ENCODE peak calls at places on chromosomes 13 and 19, in seven cellular contexts. R is neuronal stem cell, O is H9, M is mesendoderm, N is H1, D is mesenchymal stem cell, I is trophoblast cell. Z is an unnamed sample. For H3K27me3, the result is how much of the 10 kb centered on the place peaks cover.

GRCh38 chr19:30023330-30023729 is 81.3 kb downstream of the URI1 start:
- DNase-seq in R (no peak), O (no peak), M (no peak), N (no peak), D (no peak), I (no peak), Z (no peak)

GRCh38 chr13:98202026-98202425 is 25.0 kb upstream of the RNF113B start:
- DNase-seq in R (no peak), O (no peak), M (no peak), N (no peak), D (no peak), I (no peak), Z (no peak)

GRCh38 chr13:98405107-98405571 is 171.8 kb downstream of the STK24 start:
- DNase-seq in R (peak), O (peak), M (peak), N (no peak), D (no peak), I (no peak), Z (no peak)

GRCh38 chr13:35909837-35910236 is 221.3 kb downstream of the DCLK1 start:
- DNase-seq in R (no peak), O (no peak), M (no peak), N (peak), D (no peak), I (no peak), Z (no peak)

GRCh38 chr19:2330632-2331284 is 2.3 kb downstream of the SPPL2B start:
- DNase-seq in R (no peak), O (no peak), M (no peak), N (peak), D (no peak), I (no peak), Z (no peak)

GRCh38 chr13:90414691-90415596 is 932.5 kb upstream of the MIR17HG start:
- DNase-seq in R (no peak), O (no peak), M (peak), N (no peak), D (peak), I (no peak), Z (peak)

GRCh38 chr13:55714120-55714519 is 1426.6 kb upstream of the PRR20A start:
- DNase-seq in R (no peak), O (no peak), M (no peak), N (no peak), D (no peak), I (no peak), Z (no peak)

GRCh38 chr19:16682539-16682938 is 21.6 kb downstream of the TMEM38A start:
- DNase-seq in R (no peak), O (no peak), M (no peak), N (no peak), D (no peak), I (no peak), Z (no peak)

GRCh38 chr19:17997969-17998826 is 9.8 kb upstream of the ARRDC2 start:
- DNase-seq in R (no peak), O (peak), M (peak), N (peak), D (peak), I (no peak), Z (peak)

GRCh38 chr19:34309368-34310138 is 55.2 kb downstream of the GARRE1 start:
- DNase-seq in R (no peak), O (no peak), M (no peak), N (no peak), D (no peak), I (no peak), Z (no peak)

GRCh38 chr13:95547531-95548167 is 4.9 kb upstream of the CLDN10 start:
- DNase-seq in R (no peak), O (no peak), M (peak), N (no peak), D (no peak), I (peak), Z (no peak)

GRCh38 chr13:95552539-95553270 is at the start of gene CLDN10:
- DNase-seq in R (peak), O (peak), M (peak), N (peak), D (no peak), I (peak), Z (no peak)

GRCh38 chr13:95553271-95553588 is 710 bp downstream of the CLDN10 start:
- DNase-seq in R (no peak), O (no peak), M (peak), N (no peak), D (no peak), I (no peak), Z (no peak)

GRCh38 chr13:95553614-95554385 is 1.3 kb downstream of the CLDN10 start:
- DNase-seq in R (no peak), O (peak), M (peak), N (peak), D (peak), I (peak), Z (no peak)

DNA sequence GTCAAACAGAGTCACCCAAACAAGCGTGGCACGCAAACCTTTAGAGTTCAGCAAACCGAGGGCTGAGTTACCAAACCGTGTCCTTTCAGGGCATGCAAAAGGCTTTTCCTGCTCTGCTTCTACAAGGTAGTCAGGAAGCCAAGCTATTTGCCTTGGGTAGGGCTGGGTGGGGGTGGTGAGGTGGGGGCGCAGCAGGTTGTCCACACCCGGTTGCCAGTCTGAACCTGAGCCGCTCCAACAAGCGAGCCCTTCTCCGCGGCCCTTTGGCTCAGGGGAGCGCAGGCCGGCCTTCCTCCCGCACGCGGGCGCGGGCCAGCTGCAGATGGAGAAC is 347 bp upstream of the CLDN10 start:
- DNase-seq in R (no peak), O (no peak), M (no peak), N (no peak), D (no peak), I (no peak), Z (no peak)
- H3K27me3 ChIP-seq in R (under half), O (under half), M (under half), N (under half), D (half or more), I (under half), Z (half or more)

GRCh38 chr19:55253842-55254624 is 4.8 kb downstream of the PPP6R1 start:
- DNase-seq in R (no peak), O (no peak), M (no peak), N (no peak), D (no peak), I (peak), Z (no peak)
- H2BK5ac ChIP-seq in R (peak), O (no peak), M (no peak), N (peak), D (no peak), I (no peak), Z (no peak)

GRCh38 chr13:41751277-41751676 is 209.6 kb downstream of the VWA8 start:
- DNase-seq in R (no peak), O (no peak), M (no peak), N (no peak), D (peak), I (peak), Z (peak)

GRCh38 chr13:41746259-41746658 is 214.7 kb downstream of the VWA8 start:
- DNase-seq in R (no peak), O (no peak), M (no peak), N (no peak), D (peak), I (no peak), Z (peak)

GRCh38 chr13:41756198-41756885 is 204.6 kb downstream of the VWA8 start:
- DNase-seq in R (no peak), O (no peak), M (no peak), N (no peak), D (no peak), I (no peak), Z (no peak)

DNA sequence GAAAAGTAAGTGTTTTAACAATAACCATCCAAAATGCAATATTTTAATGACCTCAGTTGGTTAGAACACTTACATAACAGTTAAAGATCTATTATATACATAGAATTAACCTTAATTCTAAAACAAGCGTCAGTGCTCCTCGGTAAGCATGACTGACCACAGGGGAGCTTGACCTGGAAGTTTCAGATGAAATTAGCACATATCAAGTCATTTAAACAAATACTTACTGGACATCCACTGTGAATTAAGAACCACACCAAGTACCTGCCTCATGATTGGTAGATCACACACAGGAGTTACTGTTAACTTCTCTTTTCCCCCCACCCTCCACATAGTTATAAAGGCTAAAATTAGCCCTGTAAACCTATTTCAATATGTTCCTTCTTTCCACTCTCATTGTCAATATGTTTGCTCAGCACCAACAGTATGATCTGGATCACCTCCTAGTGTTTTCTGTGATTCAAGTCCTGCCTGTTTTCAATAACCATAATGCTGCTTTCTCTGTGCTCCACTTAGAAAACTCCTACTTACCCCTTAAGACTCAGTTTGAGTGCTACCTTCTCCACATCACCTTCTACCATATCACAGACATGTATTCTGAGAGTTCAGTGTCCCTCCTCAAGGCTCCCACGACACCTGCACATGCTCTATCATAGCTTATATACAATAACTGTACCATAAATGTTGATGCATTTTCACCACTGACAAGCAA is 209.0 kb downstream of the VWA8 start:
- DNase-seq in R (no peak), O (no peak), M (no peak), N (no peak), D (no peak), I (no peak), Z (no peak)
- H3K27me3 ChIP-seq in R (under half), O (under half), M (under half), N (under half), D (under half), I (under half), Z (under half)

GRCh38 chr13:102608944-102609343 is 12.2 kb downstream of the TPP2 start:
- DNase-seq in R (no peak), O (no peak), M (no peak), N (no peak), D (no peak), I (no peak), Z (no peak)
- H2BK5ac ChIP-seq in R (no peak), O (no peak), M (no peak), N (no peak), D (no peak), I (no peak), Z (no peak)

DNA sequence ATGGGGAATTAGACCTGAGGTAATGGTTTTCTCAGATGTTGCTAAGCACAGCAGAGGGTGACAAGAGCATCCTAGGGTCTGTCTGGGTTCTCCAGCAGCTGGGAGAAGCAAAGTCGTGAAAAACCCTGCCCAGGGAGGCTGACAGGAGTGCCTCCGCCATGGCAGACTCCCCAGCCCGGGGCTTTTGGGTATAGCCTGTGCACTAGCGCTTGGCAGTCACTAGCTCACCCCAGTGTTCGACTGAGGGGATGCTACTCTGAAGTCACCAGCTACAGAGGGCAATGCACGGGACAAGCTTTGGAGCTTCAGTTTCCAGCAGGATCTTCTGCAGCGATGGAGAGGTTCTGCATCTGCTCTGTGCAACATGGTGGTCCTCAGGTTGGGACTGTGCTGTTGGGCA is 87.5 kb downstream of the ING1 start:
- DNase-seq in R (no peak), O (no peak), M (peak), N (no peak), D (no peak), I (no peak), Z (no peak)
- H3K27me3 ChIP-seq in R (under half), O (under half), M (under half), N (under half), D (under half), I (under half), Z (under half)

DNA sequence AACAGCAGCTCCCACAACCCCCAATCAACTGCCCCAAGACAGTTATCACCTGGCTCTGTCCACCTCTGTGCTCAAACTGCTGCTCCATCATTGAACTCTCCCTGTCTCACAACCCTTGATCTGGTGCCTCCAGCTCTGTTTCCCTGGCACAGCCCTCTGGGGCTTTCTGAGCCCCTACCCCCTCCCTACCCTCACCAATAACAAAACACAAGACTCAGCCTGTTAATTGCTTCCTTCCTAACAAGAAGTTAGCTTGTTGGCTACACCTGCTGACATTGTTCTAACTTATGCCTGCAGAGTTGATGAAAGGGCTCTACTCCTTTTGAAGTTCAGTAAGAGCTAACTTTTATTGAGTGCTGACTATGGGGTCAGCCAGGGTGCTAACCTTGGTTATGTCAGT is 99.4 kb upstream of the FNDC3A start:
- DNase-seq in R (no peak), O (peak), M (no peak), N (peak), D (no peak), I (no peak), Z (no peak)
- H2BK5ac ChIP-seq in R (no peak), O (no peak), M (no peak), N (no peak), D (no peak), I (no peak), Z (no peak)

Z was measured in IMR-90.